ENCODE peak calls at places on chromosome 15, in four cellular contexts. One of them, this sample, is unnamed.

GRCh38 chr15:60477991-60478632 is 830 bp downstream of the ICE2 start:
- DNase-seq in GM23248: peak
- DNase-seq in OCI-LY7: peak
- DNase-seq in neural progenitor cell: peak
- DNase-seq in this sample: peak

GRCh38 chr15:92631721-92632120 is 23.9 kb downstream of the FAM174B start:
- DNase-seq in OCI-LY7: no peak
- DNase-seq in GM23248: no peak
- DNase-seq in neural progenitor cell: no peak
- DNase-seq in this sample: no peak

GRCh38 chr15:84752700-84753099 is 4.3 kb downstream of the ZNF592 start:
- DNase-seq in neural progenitor cell: no peak
- DNase-seq in OCI-LY7: no peak
- DNase-seq in GM23248: peak
- DNase-seq in this sample: no peak

GRCh38 chr15:54304321-54304720 is 326.1 kb downstream of the UNC13C start:
- DNase-seq in OCI-LY7: no peak
- DNase-seq in neural progenitor cell: no peak
- DNase-seq in GM23248: no peak
- DNase-seq in this sample: no peak

GRCh38 chr15:68367226-68367625 is 64.7 kb downstream of the ITGA11 start:
- DNase-seq in GM23248: no peak
- DNase-seq in OCI-LY7: no peak
- DNase-seq in neural progenitor cell: no peak
- DNase-seq in this sample: no peak

GRCh38 chr15:93837450-93837849 is 393.9 kb upstream of the MCTP2 start:
- DNase-seq in neural progenitor cell: no peak
- DNase-seq in GM23248: no peak
- DNase-seq in OCI-LY7: no peak
- DNase-seq in this sample: no peak

GRCh38 chr15:60362318-60363023 is 35.3 kb downstream of the ANXA2 start:
- DNase-seq in GM23248: peak
- DNase-seq in neural progenitor cell: no peak
- DNase-seq in OCI-LY7: no peak
- DNase-seq in this sample: no peak

GRCh38 chr15:58705105-58705504 is 44.4 kb downstream of the ADAM10 start:
- DNase-seq in GM23248: no peak
- DNase-seq in neural progenitor cell: no peak
- DNase-seq in OCI-LY7: no peak
- DNase-seq in this sample: no peak

GRCh38 chr15:75307778-75308390 is 25.2 kb downstream of the GOLGA6D start:
- DNase-seq in OCI-LY7: peak
- DNase-seq in GM23248: peak
- DNase-seq in neural progenitor cell: peak
- DNase-seq in this sample: peak

GRCh38 chr15:93467327-93467726 is 378.3 kb upstream of the RGMA start:
- DNase-seq in OCI-LY7: no peak
- DNase-seq in GM23248: peak
- DNase-seq in neural progenitor cell: no peak
- DNase-seq in this sample: no peak

GRCh38 chr15:64138542-64138941 is 13.0 kb upstream of the SNX22 start:
- DNase-seq in OCI-LY7: no peak
- DNase-seq in GM23248: no peak
- DNase-seq in neural progenitor cell: no peak
- DNase-seq in this sample: no peak

GRCh38 chr15:70428211-70428822 is 330.6 kb upstream of the TLE3 start:
- DNase-seq in GM23248: no peak
- DNase-seq in neural progenitor cell: no peak
- DNase-seq in OCI-LY7: no peak
- DNase-seq in this sample: no peak

GRCh38 chr15:91926871-91927270 is 73.4 kb downstream of the SLCO3A1 start:
- DNase-seq in OCI-LY7: no peak
- DNase-seq in neural progenitor cell: no peak
- DNase-seq in GM23248: peak
- DNase-seq in this sample: no peak

GRCh38 chr15:43518073-43518761 is 809 bp downstream of the MAP1A start:
- DNase-seq in GM23248: peak
- DNase-seq in neural progenitor cell: peak
- DNase-seq in OCI-LY7: peak
- DNase-seq in this sample: peak

GRCh38 chr15:43105077-43105769 is 615 bp downstream of the UBR1 start:
- DNase-seq in GM23248: peak
- DNase-seq in neural progenitor cell: peak
- DNase-seq in OCI-LY7: peak
- DNase-seq in this sample: no peak

GRCh38 chr15:58707397-58707796 is 42.1 kb downstream of the ADAM10 start:
- DNase-seq in OCI-LY7: no peak
- DNase-seq in GM23248: no peak
- DNase-seq in neural progenitor cell: no peak
- DNase-seq in this sample: no peak

GRCh38 chr15:50229336-50229735 is 36.2 kb downstream of the HDC start:
- DNase-seq in neural progenitor cell: no peak
- DNase-seq in OCI-LY7: no peak
- DNase-seq in GM23248: no peak
- DNase-seq in this sample: no peak

GRCh38 chr15:76153241-76154197 is 93.7 kb downstream of the TMEM266 start:
- DNase-seq in GM23248: no peak
- DNase-seq in OCI-LY7: no peak
- DNase-seq in neural progenitor cell: no peak
- DNase-seq in this sample: no peak

DNA sequence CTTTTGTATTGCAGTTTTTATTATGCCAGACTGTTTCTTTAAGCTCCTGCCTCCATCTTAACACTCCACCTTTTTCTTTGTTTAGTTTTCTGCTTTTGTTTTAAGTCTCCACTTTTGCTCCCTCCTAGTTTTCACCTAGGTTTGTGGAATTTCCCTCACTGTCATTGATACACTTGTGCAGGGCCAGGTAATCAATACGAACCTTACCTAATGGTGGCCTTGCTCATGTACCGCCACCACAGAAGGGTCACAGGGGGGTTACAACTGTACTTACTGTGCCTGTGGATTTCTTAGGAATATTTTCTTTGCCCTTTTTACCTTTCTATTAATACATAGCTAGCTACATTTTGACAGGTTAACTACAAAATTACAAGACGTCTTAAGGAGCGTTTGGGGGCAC is 43.4 kb upstream of the TPM1 start:
- DNase-seq in GM23248: no peak
- DNase-seq in OCI-LY7: no peak
- DNase-seq in neural progenitor cell: no peak
- DNase-seq in this sample: no peak
- H2AFZ ChIP-seq in GM23248: no peak
- H2AFZ ChIP-seq in OCI-LY7: no peak
- H2AFZ ChIP-seq in neural progenitor cell: peak
- H2AFZ ChIP-seq in this sample: no peak

GRCh38 chr15:90519688-90520087 is 10.0 kb upstream of the CRTC3 start:
- DNase-seq in GM23248: peak
- DNase-seq in OCI-LY7: no peak
- DNase-seq in neural progenitor cell: no peak
- DNase-seq in this sample: peak

GRCh38 chr15:90523373-90523772 is 6.3 kb upstream of the CRTC3 start:
- DNase-seq in OCI-LY7: no peak
- DNase-seq in neural progenitor cell: no peak
- DNase-seq in GM23248: no peak
- DNase-seq in this sample: no peak

GRCh38 chr15:90520365-90520764 is 9.4 kb upstream of the CRTC3 start:
- DNase-seq in GM23248: no peak
- DNase-seq in OCI-LY7: no peak
- DNase-seq in neural progenitor cell: no peak
- DNase-seq in this sample: no peak
- H2AFZ ChIP-seq in GM23248: no peak
- H2AFZ ChIP-seq in OCI-LY7: no peak
- H2AFZ ChIP-seq in neural progenitor cell: no peak
- H2AFZ ChIP-seq in this sample: no peak

GRCh38 chr15:99433026-99433756 is 132.6 kb upstream of the MEF2A start:
- DNase-seq in GM23248: peak
- DNase-seq in neural progenitor cell: no peak
- DNase-seq in OCI-LY7: no peak
- DNase-seq in this sample: no peak
- H2AFZ ChIP-seq in GM23248: peak
- H2AFZ ChIP-seq in neural progenitor cell: no peak
- H2AFZ ChIP-seq in OCI-LY7: no peak
- H2AFZ ChIP-seq in this sample: no peak

GRCh38 chr15:78212008-78212407 is 22.4 kb downstream of the ACSBG1 start:
- DNase-seq in neural progenitor cell: no peak
- DNase-seq in OCI-LY7: no peak
- DNase-seq in GM23248: no peak
- DNase-seq in this sample: no peak
- H2AFZ ChIP-seq in neural progenitor cell: no peak
- H2AFZ ChIP-seq in OCI-LY7: no peak
- H2AFZ ChIP-seq in GM23248: no peak
- H2AFZ ChIP-seq in this sample: no peak

DNA sequence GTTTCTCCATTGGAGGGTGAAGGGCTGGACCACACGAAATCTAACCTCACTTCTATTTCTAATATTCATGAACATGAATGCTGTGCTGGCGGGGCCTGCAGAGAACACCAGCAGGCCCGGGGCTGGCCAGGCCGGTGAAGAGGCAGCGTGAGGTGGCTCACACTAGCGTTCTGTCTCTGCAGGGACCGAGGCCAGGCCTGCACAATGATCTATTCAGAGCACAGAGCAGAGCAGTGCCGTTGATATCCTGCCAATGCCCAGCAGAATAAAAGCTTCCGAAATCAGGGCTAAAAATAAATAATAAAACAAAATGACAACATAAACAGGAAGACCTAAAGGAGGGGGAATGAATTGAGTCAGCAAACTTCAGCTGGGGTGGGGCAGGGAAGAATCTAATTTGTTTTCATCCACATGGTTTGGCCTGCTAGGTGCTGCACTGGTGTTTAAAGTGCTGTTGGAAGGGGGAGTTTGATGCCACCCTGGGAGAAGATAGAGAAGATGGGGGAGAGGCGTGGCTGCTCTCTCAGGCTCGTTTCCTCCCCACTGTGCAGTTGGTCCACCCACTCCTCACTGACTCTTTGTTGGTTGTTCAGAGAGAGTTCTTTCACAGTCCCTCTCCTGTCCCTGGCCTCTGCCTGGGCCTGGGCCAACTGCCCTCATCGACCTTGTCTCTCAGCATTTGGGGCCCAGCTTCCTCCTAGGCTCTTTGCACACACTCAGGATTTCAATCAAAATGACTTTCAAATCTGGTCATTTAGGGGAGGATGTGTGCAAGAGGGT is 837.2 kb downstream of the AGBL1 start:
- DNase-seq in GM23248: no peak
- DNase-seq in neural progenitor cell: peak
- DNase-seq in OCI-LY7: no peak
- DNase-seq in this sample: no peak
- H2AFZ ChIP-seq in GM23248: no peak
- H2AFZ ChIP-seq in neural progenitor cell: peak
- H2AFZ ChIP-seq in OCI-LY7: no peak
- H2AFZ ChIP-seq in this sample: no peak

GRCh38 chr15:99474041-99474906 is 91.5 kb upstream of the MEF2A start:
- DNase-seq in neural progenitor cell: no peak
- DNase-seq in GM23248: no peak
- DNase-seq in OCI-LY7: no peak
- DNase-seq in this sample: no peak
- H2AFZ ChIP-seq in neural progenitor cell: peak
- H2AFZ ChIP-seq in GM23248: no peak
- H2AFZ ChIP-seq in OCI-LY7: no peak
- H2AFZ ChIP-seq in this sample: no peak

GRCh38 chr15:96701876-96702275 is 371.4 kb downstream of the NR2F2 start:
- DNase-seq in GM23248: no peak
- DNase-seq in neural progenitor cell: no peak
- DNase-seq in OCI-LY7: no peak
- DNase-seq in this sample: no peak

GRCh38 chr15:96701443-96701842 is 370.9 kb downstream of the NR2F2 start:
- DNase-seq in neural progenitor cell: no peak
- DNase-seq in GM23248: peak
- DNase-seq in OCI-LY7: no peak
- DNase-seq in this sample: no peak

GRCh38 chr15:96703794-96704550 is 373.5 kb downstream of the NR2F2 start:
- DNase-seq in OCI-LY7: no peak
- DNase-seq in neural progenitor cell: no peak
- DNase-seq in GM23248: peak
- DNase-seq in this sample: no peak

GRCh38 chr15:96703087-96703486 is 372.6 kb downstream of the NR2F2 start:
- DNase-seq in OCI-LY7: no peak
- DNase-seq in GM23248: no peak
- DNase-seq in neural progenitor cell: peak
- DNase-seq in this sample: no peak

DNA sequence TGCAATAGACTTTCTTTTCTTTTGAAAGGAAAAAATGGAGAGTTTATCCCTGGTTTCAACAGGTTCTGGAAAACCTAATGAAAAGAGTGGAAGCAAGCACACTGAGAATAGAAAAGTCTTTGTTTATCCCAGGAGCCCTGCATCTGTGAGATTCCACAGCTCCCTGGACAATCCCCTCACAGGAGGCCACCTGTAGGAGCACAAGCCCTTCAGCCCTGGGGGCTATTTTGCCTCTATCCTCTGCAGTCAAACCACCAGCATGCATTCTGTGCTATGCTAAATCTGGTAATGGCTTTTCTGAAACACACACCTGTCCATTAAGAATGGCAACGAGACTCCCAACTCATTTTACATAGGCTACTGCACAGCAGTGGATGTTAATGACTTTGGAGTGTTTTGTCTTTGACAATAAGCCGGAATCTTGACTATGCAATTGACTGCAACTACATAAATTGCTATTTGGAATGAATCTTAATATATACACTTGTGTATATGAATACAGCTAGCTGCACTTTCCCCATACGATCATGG is 369.4 kb downstream of the NR2F2 start:
- DNase-seq in neural progenitor cell: peak
- DNase-seq in GM23248: no peak
- DNase-seq in OCI-LY7: no peak
- DNase-seq in this sample: no peak
- H2AFZ ChIP-seq in neural progenitor cell: no peak
- H2AFZ ChIP-seq in GM23248: no peak
- H2AFZ ChIP-seq in OCI-LY7: no peak
- H2AFZ ChIP-seq in this sample: no peak

GRCh38 chr15:95843241-95843851 is 487.2 kb upstream of the NR2F2 start:
- DNase-seq in OCI-LY7: no peak
- DNase-seq in neural progenitor cell: no peak
- DNase-seq in GM23248: peak
- DNase-seq in this sample: no peak
- H2AFZ ChIP-seq in OCI-LY7: no peak
- H2AFZ ChIP-seq in neural progenitor cell: peak
- H2AFZ ChIP-seq in GM23248: no peak
- H2AFZ ChIP-seq in this sample: no peak

DNA sequence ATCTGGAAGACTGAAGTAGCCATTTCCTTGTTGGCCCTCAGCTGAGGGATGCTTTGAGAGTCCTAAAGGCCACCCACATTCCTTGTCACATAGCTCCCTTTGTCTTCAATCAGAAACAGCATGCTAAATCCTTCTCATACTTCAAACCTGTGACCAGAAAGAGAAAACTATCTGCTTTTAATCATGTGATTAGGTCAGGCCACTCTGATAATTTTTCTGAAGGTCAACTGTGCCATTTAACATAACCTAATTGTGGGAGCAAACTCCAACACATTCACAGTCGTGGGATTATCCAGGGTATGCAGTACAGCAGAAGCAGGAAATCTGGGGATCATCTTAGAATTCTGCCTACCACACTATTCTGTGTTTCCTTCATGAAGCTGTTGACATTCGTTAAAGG is 223.9 kb upstream of the NR2E3 start:
- DNase-seq in GM23248: no peak
- DNase-seq in OCI-LY7: no peak
- DNase-seq in neural progenitor cell: no peak
- DNase-seq in this sample: no peak
- H2AFZ ChIP-seq in GM23248: no peak
- H2AFZ ChIP-seq in OCI-LY7: no peak
- H2AFZ ChIP-seq in neural progenitor cell: no peak
- H2AFZ ChIP-seq in this sample: no peak

This sample was measured in endothelial cell of umbilical vein.